ENCODE peak calls at places on chromosomes 2 and 18, in seven cellular contexts. One of them, this sample, is unnamed.

GRCh38 chr2:239819974-239820555 is 205.1 kb downstream of the NDUFA10 start:
- DNase-seq in PC-3: no peak
- DNase-seq in GM23248: no peak
- DNase-seq in hepatocyte: no peak
- DNase-seq in MM.1S: no peak
- DNase-seq in neural progenitor cell: no peak
- DNase-seq in GM23338: no peak
- DNase-seq in this sample: no peak

GRCh38 chr2:174174741-174175140 is 73.6 kb downstream of the OLA1 start:
- DNase-seq in MM.1S: no peak
- DNase-seq in neural progenitor cell: no peak
- DNase-seq in hepatocyte: no peak
- DNase-seq in GM23248: no peak
- DNase-seq in PC-3: no peak
- DNase-seq in GM23338: no peak
- DNase-seq in this sample: no peak

GRCh38 chr2:135843671-135844070 is 6.7 kb upstream of the LCT start:
- DNase-seq in PC-3: peak
- DNase-seq in MM.1S: no peak
- DNase-seq in neural progenitor cell: no peak
- DNase-seq in hepatocyte: no peak
- DNase-seq in GM23248: peak
- DNase-seq in GM23338: no peak
- DNase-seq in this sample: no peak

GRCh38 chr2:29580223-29580622 is 341.2 kb downstream of the ALK start:
- DNase-seq in GM23338: no peak
- DNase-seq in MM.1S: no peak
- DNase-seq in GM23248: peak
- DNase-seq in PC-3: no peak
- DNase-seq in neural progenitor cell: no peak
- DNase-seq in hepatocyte: no peak
- DNase-seq in this sample: no peak

GRCh38 chr2:127080941-127081769 is 25.8 kb downstream of the BIN1 start:
- DNase-seq in neural progenitor cell: no peak
- DNase-seq in MM.1S: no peak
- DNase-seq in GM23248: no peak
- DNase-seq in hepatocyte: no peak
- DNase-seq in PC-3: no peak
- DNase-seq in GM23338: no peak
- DNase-seq in this sample: peak

GRCh38 chr2:173555833-173556232 is 201.2 kb downstream of the CDCA7 start:
- DNase-seq in PC-3: no peak
- DNase-seq in neural progenitor cell: no peak
- DNase-seq in hepatocyte: peak
- DNase-seq in GM23338: no peak
- DNase-seq in GM23248: no peak
- DNase-seq in MM.1S: peak
- DNase-seq in this sample: no peak

GRCh38 chr2:176827269-176827668 is 385.3 kb upstream of the HNRNPA3 start:
- DNase-seq in MM.1S: no peak
- DNase-seq in PC-3: no peak
- DNase-seq in neural progenitor cell: no peak
- DNase-seq in GM23338: no peak
- DNase-seq in GM23248: peak
- DNase-seq in hepatocyte: no peak
- DNase-seq in this sample: no peak

GRCh38 chr2:207035855-207036254 is 96.5 kb downstream of the CPO start:
- DNase-seq in hepatocyte: no peak
- DNase-seq in neural progenitor cell: no peak
- DNase-seq in GM23338: no peak
- DNase-seq in PC-3: no peak
- DNase-seq in GM23248: peak
- DNase-seq in MM.1S: no peak
- DNase-seq in this sample: no peak

GRCh38 chr2:2026252-2026831 is 282.0 kb upstream of the PXDN start:
- DNase-seq in MM.1S: no peak
- DNase-seq in GM23338: no peak
- DNase-seq in neural progenitor cell: no peak
- DNase-seq in GM23248: no peak
- DNase-seq in hepatocyte: no peak
- DNase-seq in PC-3: no peak
- DNase-seq in this sample: no peak

GRCh38 chr2:38690499-38691420 is 24.8 kb downstream of the GALM start:
- DNase-seq in GM23248: peak
- DNase-seq in PC-3: peak
- DNase-seq in neural progenitor cell: no peak
- DNase-seq in hepatocyte: peak
- DNase-seq in GM23338: no peak
- DNase-seq in MM.1S: no peak
- DNase-seq in this sample: no peak
- TF ChIP-seq EZH2phosphoT487 in GM23248: no peak
- TF ChIP-seq EZH2phosphoT487 in PC-3: no peak
- TF ChIP-seq EZH2phosphoT487 in neural progenitor cell: no peak
- TF ChIP-seq EZH2phosphoT487 in hepatocyte: no peak
- TF ChIP-seq EZH2phosphoT487 in GM23338: no peak
- TF ChIP-seq EZH2phosphoT487 in MM.1S: no peak
- TF ChIP-seq EZH2phosphoT487 in this sample: no peak

GRCh38 chr2:12055219-12055618 is 308.8 kb downstream of the LPIN1 start:
- DNase-seq in hepatocyte: no peak
- DNase-seq in PC-3: no peak
- DNase-seq in GM23338: no peak
- DNase-seq in neural progenitor cell: no peak
- DNase-seq in MM.1S: no peak
- DNase-seq in GM23248: no peak
- DNase-seq in this sample: no peak

GRCh38 chr2:12059616-12060441 is 313.4 kb downstream of the LPIN1 start:
- DNase-seq in PC-3: peak
- DNase-seq in GM23248: peak
- DNase-seq in neural progenitor cell: no peak
- DNase-seq in MM.1S: no peak
- DNase-seq in hepatocyte: no peak
- DNase-seq in GM23338: no peak
- DNase-seq in this sample: no peak

GRCh38 chr2:12061317-12061716 is 314.9 kb downstream of the LPIN1 start:
- DNase-seq in GM23338: no peak
- DNase-seq in PC-3: no peak
- DNase-seq in MM.1S: no peak
- DNase-seq in GM23248: no peak
- DNase-seq in neural progenitor cell: no peak
- DNase-seq in hepatocyte: no peak
- DNase-seq in this sample: no peak

GRCh38 chr2:12061785-12062184 is 315.4 kb downstream of the LPIN1 start:
- DNase-seq in hepatocyte: peak
- DNase-seq in GM23248: no peak
- DNase-seq in PC-3: no peak
- DNase-seq in MM.1S: no peak
- DNase-seq in GM23338: no peak
- DNase-seq in neural progenitor cell: no peak
- DNase-seq in this sample: no peak

DNA sequence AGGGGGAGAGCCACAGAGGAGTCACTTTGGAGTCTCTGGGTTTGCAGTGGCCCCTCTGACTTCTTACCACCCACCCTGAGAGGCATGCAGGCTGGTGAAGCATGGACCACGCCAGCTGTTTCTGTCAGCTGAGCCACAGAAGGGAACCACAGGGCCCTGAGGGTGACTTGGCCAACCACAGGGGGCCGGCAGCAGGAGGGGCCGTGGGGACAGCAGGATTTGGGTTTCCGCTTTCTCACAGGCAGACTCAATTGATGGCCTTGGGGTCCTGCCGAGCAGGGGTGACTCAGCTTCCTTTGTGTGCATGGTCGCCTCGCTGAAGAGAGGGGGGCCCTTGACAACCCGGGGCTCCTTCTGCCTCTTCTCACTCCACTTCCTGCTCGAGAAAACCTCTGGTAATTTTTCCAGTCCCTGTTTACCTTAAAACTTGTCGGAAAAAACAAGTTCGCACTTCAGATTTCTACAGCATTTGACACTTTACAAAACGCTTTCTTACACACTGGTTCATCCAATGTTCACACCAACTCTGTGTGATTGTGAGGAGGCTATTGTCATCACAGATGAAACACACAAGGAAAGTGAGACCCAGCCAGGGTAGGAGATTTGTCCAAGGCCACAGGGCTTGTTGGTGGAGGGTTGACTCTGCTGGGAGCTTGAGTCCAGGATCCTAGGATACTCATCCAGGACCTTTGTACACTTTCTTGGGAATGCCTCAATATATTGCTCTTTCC is 311.2 kb downstream of the LPIN1 start:
- DNase-seq in GM23248: no peak
- DNase-seq in hepatocyte: no peak
- DNase-seq in neural progenitor cell: no peak
- DNase-seq in GM23338: no peak
- DNase-seq in MM.1S: no peak
- DNase-seq in PC-3: no peak
- DNase-seq in this sample: peak
- TF ChIP-seq EZH2phosphoT487 in GM23248: no peak
- TF ChIP-seq EZH2phosphoT487 in hepatocyte: no peak
- TF ChIP-seq EZH2phosphoT487 in neural progenitor cell: no peak
- TF ChIP-seq EZH2phosphoT487 in GM23338: no peak
- TF ChIP-seq EZH2phosphoT487 in MM.1S: no peak
- TF ChIP-seq EZH2phosphoT487 in PC-3: no peak
- TF ChIP-seq EZH2phosphoT487 in this sample: no peak

GRCh38 chr2:128436498-128437180 is 118.0 kb upstream of the HS6ST1 start:
- DNase-seq in PC-3: no peak
- DNase-seq in GM23248: peak
- DNase-seq in GM23338: no peak
- DNase-seq in MM.1S: no peak
- DNase-seq in neural progenitor cell: no peak
- DNase-seq in hepatocyte: no peak
- DNase-seq in this sample: no peak

GRCh38 chr2:128438586-128438985 is 119.9 kb upstream of the HS6ST1 start:
- DNase-seq in hepatocyte: no peak
- DNase-seq in GM23248: no peak
- DNase-seq in PC-3: no peak
- DNase-seq in neural progenitor cell: no peak
- DNase-seq in MM.1S: no peak
- DNase-seq in GM23338: no peak
- DNase-seq in this sample: no peak

GRCh38 chr2:128437181-128437520 is 118.5 kb upstream of the HS6ST1 start:
- DNase-seq in GM23248: no peak
- DNase-seq in PC-3: no peak
- DNase-seq in hepatocyte: no peak
- DNase-seq in neural progenitor cell: no peak
- DNase-seq in MM.1S: no peak
- DNase-seq in GM23338: no peak
- DNase-seq in this sample: no peak

GRCh38 chr2:128439231-128440086 is 120.8 kb upstream of the HS6ST1 start:
- DNase-seq in neural progenitor cell: no peak
- DNase-seq in GM23248: no peak
- DNase-seq in GM23338: no peak
- DNase-seq in hepatocyte: no peak
- DNase-seq in MM.1S: no peak
- DNase-seq in PC-3: no peak
- DNase-seq in this sample: no peak

DNA sequence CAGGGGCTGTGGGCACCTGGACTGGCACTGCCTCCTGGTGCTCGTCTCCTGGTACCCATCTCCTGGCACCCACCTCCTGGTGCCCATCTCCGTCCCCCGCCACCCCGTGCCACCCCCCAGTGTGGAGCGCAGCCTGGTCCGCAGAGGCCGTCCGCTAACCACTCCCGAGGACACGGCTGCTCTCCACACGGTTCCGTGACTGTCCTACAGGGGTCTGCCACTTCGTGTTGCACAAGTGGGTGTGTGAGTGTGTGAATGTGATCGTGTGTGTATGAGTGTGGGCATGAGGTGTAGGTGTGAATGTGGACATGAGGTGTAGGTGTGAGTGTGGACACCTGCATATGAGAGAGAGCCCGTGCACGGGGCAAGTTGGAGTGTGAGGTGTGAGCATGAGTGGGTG is 119.4 kb upstream of the HS6ST1 start:
- DNase-seq in GM23248: no peak
- DNase-seq in MM.1S: no peak
- DNase-seq in hepatocyte: no peak
- DNase-seq in PC-3: no peak
- DNase-seq in neural progenitor cell: no peak
- DNase-seq in GM23338: no peak
- DNase-seq in this sample: no peak
- TF ChIP-seq EZH2phosphoT487 in GM23248: no peak
- TF ChIP-seq EZH2phosphoT487 in MM.1S: no peak
- TF ChIP-seq EZH2phosphoT487 in hepatocyte: no peak
- TF ChIP-seq EZH2phosphoT487 in PC-3: no peak
- TF ChIP-seq EZH2phosphoT487 in neural progenitor cell: no peak
- TF ChIP-seq EZH2phosphoT487 in GM23338: no peak
- TF ChIP-seq EZH2phosphoT487 in this sample: no peak

GRCh38 chr18:47254341-47254939 is 3.0 kb upstream of the SKOR2 start:
- DNase-seq in GM23248: peak
- DNase-seq in GM23338: peak
- DNase-seq in PC-3: peak
- DNase-seq in MM.1S: no peak
- DNase-seq in hepatocyte: peak
- DNase-seq in neural progenitor cell: peak
- DNase-seq in this sample: no peak
- TF ChIP-seq EZH2phosphoT487 in GM23248: no peak
- TF ChIP-seq EZH2phosphoT487 in GM23338: no peak
- TF ChIP-seq EZH2phosphoT487 in PC-3: no peak
- TF ChIP-seq EZH2phosphoT487 in MM.1S: no peak
- TF ChIP-seq EZH2phosphoT487 in hepatocyte: no peak
- TF ChIP-seq EZH2phosphoT487 in neural progenitor cell: peak
- TF ChIP-seq EZH2phosphoT487 in this sample: no peak

GRCh38 chr2:205822578-205822977 is 140.3 kb downstream of the NRP2 start:
- DNase-seq in neural progenitor cell: no peak
- DNase-seq in GM23338: no peak
- DNase-seq in MM.1S: peak
- DNase-seq in GM23248: peak
- DNase-seq in hepatocyte: no peak
- DNase-seq in PC-3: peak
- DNase-seq in this sample: no peak
- TF ChIP-seq EZH2phosphoT487 in neural progenitor cell: no peak
- TF ChIP-seq EZH2phosphoT487 in GM23338: no peak
- TF ChIP-seq EZH2phosphoT487 in MM.1S: no peak
- TF ChIP-seq EZH2phosphoT487 in GM23248: no peak
- TF ChIP-seq EZH2phosphoT487 in hepatocyte: no peak
- TF ChIP-seq EZH2phosphoT487 in PC-3: no peak
- TF ChIP-seq EZH2phosphoT487 in this sample: no peak

GRCh38 chr2:72830273-72830672 is 4.4 kb upstream of the EXOC6B start:
- DNase-seq in hepatocyte: no peak
- DNase-seq in GM23338: no peak
- DNase-seq in neural progenitor cell: no peak
- DNase-seq in GM23248: no peak
- DNase-seq in MM.1S: peak
- DNase-seq in PC-3: no peak
- DNase-seq in this sample: no peak

GRCh38 chr2:72826156-72826477 is 284 bp upstream of the EXOC6B start:
- DNase-seq in neural progenitor cell: no peak
- DNase-seq in MM.1S: no peak
- DNase-seq in PC-3: no peak
- DNase-seq in GM23338: no peak
- DNase-seq in GM23248: no peak
- DNase-seq in hepatocyte: no peak
- DNase-seq in this sample: no peak

GRCh38 chr2:72828840-72829507 is 3.1 kb upstream of the EXOC6B start:
- DNase-seq in hepatocyte: no peak
- DNase-seq in PC-3: no peak
- DNase-seq in MM.1S: peak
- DNase-seq in neural progenitor cell: no peak
- DNase-seq in GM23248: no peak
- DNase-seq in GM23338: no peak
- DNase-seq in this sample: no peak

GRCh38 chr2:72827495-72827894 is 1.7 kb upstream of the EXOC6B start:
- DNase-seq in hepatocyte: no peak
- DNase-seq in GM23338: no peak
- DNase-seq in PC-3: no peak
- DNase-seq in MM.1S: no peak
- DNase-seq in neural progenitor cell: no peak
- DNase-seq in GM23248: no peak
- DNase-seq in this sample: no peak

GRCh38 chr2:72827999-72828646 is 2.3 kb upstream of the EXOC6B start:
- DNase-seq in neural progenitor cell: no peak
- DNase-seq in GM23248: peak
- DNase-seq in PC-3: peak
- DNase-seq in MM.1S: no peak
- DNase-seq in GM23338: no peak
- DNase-seq in hepatocyte: peak
- DNase-seq in this sample: no peak
- TF ChIP-seq EZH2phosphoT487 in neural progenitor cell: no peak
- TF ChIP-seq EZH2phosphoT487 in GM23248: no peak
- TF ChIP-seq EZH2phosphoT487 in PC-3: no peak
- TF ChIP-seq EZH2phosphoT487 in MM.1S: no peak
- TF ChIP-seq EZH2phosphoT487 in GM23338: no peak
- TF ChIP-seq EZH2phosphoT487 in hepatocyte: no peak
- TF ChIP-seq EZH2phosphoT487 in this sample: no peak

This sample was measured in OCI-LY7.